ENCODE peak calls at places on chromosomes 3 and 15, in six cellular contexts. J is H9, F is fibroblast of lung, V is vagina, L is cardiac muscle cell, U is tibial nerve. K is an unnamed sample.

GRCh38 chr15:83475551-83475950 is 28.4 kb downstream of the SH3GL3 start:
- DNase-seq in F (peak), V (no peak), L (peak), J (no peak), U (no peak), K (no peak)

GRCh38 chr3:117887031-117887430 is 1147.6 kb downstream of the IGSF11 start:
- DNase-seq in J (no peak), U (no peak), L (no peak), V (no peak), F (no peak), K (no peak)

GRCh38 chr15:40594429-40594836 is 384 bp downstream of the KNL1 start:
- DNase-seq in V (no peak), J (peak), U (no peak), F (no peak), L (peak), K (peak)

GRCh38 chr3:132038198-132038825 is 3.5 kb upstream of the CPNE4 start:
- DNase-seq in U (no peak), L (peak), F (peak), J (no peak), V (no peak), K (no peak)

GRCh38 chr3:129627350-129628168 is 21.1 kb upstream of the PLXND1 start:
- DNase-seq in V (peak), L (peak), F (peak), J (peak), U (peak), K (peak)

GRCh38 chr3:63910873-63911272 is 1.3 kb downstream of the SCAANT1 start:
- DNase-seq in L (no peak), U (no peak), J (no peak), V (no peak), F (peak), K (no peak)

GRCh38 chr3:14795996-14796395 is 22.8 kb upstream of the FGD5 start:
- DNase-seq in J (no peak), U (no peak), V (no peak), F (no peak), L (no peak), K (no peak)

GRCh38 chr3:194300936-194301335 is 50.2 kb downstream of the CPN2 start:
- DNase-seq in F (no peak), L (no peak), V (no peak), U (no peak), J (no peak), K (no peak)

GRCh38 chr3:183158113-183158512 is 4.4 kb downstream of the LAMP3 start:
- DNase-seq in V (no peak), L (no peak), U (no peak), J (no peak), F (no peak), K (no peak)

GRCh38 chr3:155744091-155744625 is 713 bp downstream of the PLCH1 start:
- DNase-seq in U (no peak), J (peak), V (no peak), L (peak), F (no peak), K (no peak)

GRCh38 chr15:47870956-47871625 is 153.8 kb downstream of the SEMA6D start:
- DNase-seq in F (peak), L (peak), V (no peak), U (no peak), J (no peak), K (no peak)

GRCh38 chr3:114402852-114403251 is 109.0 kb downstream of the TIGIT start:
- DNase-seq in J (no peak), F (no peak), L (no peak), U (no peak), V (no peak), K (no peak)

GRCh38 chr3:57152761-57153160 is 12.4 kb downstream of the IL17RD start:
- DNase-seq in L (no peak), J (no peak), U (no peak), V (no peak), F (no peak), K (no peak)

GRCh38 chr15:37907136-37907535 is 27.3 kb upstream of the TMCO5A start:
- DNase-seq in J (no peak), F (peak), U (no peak), V (no peak), L (peak), K (no peak)

GRCh38 chr3:121064121-121064520 is 156.1 kb downstream of the STXBP5L start:
- DNase-seq in J (no peak), F (no peak), U (no peak), L (no peak), V (no peak), K (no peak)

GRCh38 chr3:65246561-65246960 is 558.8 kb upstream of the ADAMTS9 start:
- DNase-seq in V (no peak), J (no peak), L (no peak), U (no peak), F (no peak), K (no peak)

GRCh38 chr3:65251375-65251774 is 563.6 kb upstream of the ADAMTS9 start:
- DNase-seq in F (no peak), V (no peak), J (no peak), U (no peak), L (no peak), K (no peak)

DNA sequence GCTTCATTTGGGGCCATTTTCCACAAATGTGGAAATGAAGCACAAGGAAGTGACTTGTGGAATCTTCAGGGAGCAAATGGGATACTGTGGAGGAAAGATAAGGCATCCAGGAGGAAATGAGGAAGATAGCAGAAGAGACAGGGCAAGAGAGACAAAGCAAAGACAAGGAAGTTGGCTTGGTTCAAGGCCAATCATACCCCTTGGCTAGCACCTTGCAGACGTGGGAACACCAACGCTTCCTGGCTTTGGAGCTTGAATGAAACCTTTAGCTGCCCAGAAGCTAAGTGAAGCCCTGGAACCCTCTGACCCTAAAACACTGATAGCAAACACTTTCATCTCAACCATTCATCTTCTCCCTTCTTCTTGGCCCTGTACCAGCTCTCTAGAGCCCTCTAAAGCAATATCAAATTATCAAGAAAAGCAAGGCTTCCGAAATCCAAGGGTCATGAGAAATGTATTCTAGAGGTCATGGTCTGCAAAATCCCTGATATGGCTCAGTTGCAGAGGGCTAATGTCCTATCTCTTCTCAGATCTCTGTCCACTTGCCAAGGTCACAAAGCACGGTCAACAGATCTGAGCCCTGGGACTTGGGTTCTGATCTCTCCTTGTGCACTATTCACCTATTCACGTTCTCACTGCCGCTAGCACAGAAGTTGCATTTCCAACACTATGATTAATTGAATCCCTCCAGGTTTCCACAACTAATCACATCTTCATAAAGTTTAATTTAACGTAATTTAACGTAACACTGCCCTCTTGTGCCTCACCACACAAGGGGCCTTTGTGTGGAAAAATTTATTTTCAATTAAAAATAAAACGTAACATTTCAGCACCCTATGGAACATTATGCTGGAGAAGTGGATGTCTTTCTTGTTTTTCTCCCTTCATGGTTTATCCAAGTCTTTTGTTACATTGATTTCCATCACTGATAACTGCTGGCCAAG is 557.6 kb upstream of the ADAMTS9 start:
- DNase-seq in L (peak), V (no peak), F (peak), U (no peak), J (no peak), K (peak)
- TF ChIP-seq CTCF in L (peak), V (no peak), F (peak), U (peak), J (peak), K (peak)

GRCh38 chr3:13353936-13354542 is 66.1 kb downstream of the NUP210 start:
- DNase-seq in F (no peak), J (no peak), V (no peak), L (peak), U (no peak), K (no peak)
- TF ChIP-seq CTCF in F (no peak), J (peak), V (no peak), L (peak), U (no peak), K (no peak)

GRCh38 chr15:51497806-51498205 is 124.8 kb downstream of the DMXL2 start:
- DNase-seq in F (no peak), J (no peak), U (no peak), L (no peak), V (no peak), K (no peak)

GRCh38 chr15:51493892-51494291 is 128.7 kb downstream of the DMXL2 start:
- DNase-seq in U (no peak), L (peak), F (peak), J (no peak), V (no peak), K (no peak)

GRCh38 chr15:51503003-51503402 is 119.6 kb downstream of the DMXL2 start:
- DNase-seq in J (no peak), U (no peak), L (no peak), V (no peak), F (no peak), K (no peak)

GRCh38 chr15:51494411-51495314 is 127.9 kb downstream of the DMXL2 start:
- DNase-seq in L (peak), U (no peak), J (no peak), V (no peak), F (peak), K (no peak)

GRCh38 chr15:51499379-51499976 is 123.1 kb downstream of the DMXL2 start:
- DNase-seq in F (peak), L (peak), U (no peak), V (no peak), J (no peak), K (no peak)
- TF ChIP-seq CTCF in F (peak), L (peak), U (no peak), V (no peak), J (peak), K (no peak)

DNA sequence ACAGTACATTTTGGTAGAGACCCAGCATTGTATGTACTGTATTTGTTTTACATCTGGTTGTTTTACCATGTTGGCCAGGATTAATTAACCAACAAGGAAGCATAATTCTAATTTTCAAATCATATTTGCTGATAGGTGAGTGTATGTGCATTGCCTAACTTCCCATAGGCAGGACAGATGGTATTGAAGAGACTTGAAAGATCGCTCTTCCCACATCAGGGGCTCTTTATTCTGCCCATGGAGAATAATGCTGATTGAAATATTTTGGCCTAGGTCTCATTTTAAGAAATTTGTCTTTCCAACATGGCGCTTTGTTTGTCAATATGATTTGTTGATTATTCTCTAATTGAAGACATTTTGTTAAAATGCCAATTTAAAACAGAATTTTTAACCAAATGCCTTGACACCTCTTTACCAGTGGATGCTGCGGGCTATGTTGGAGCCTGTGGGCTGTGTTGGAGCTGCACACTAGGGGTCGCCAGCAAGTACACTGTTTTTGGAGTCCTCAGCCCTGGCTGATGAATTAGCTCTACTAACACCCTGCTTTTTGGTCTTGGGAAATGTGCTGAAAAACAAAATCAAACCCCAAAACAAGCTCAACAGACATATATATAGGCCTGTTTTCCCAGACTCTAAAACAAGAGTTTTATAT is 5.3 kb downstream of the P2RY12 start:
- DNase-seq in V (no peak), J (peak), L (peak), U (no peak), F (peak), K (no peak)
- TF ChIP-seq CTCF in V (no peak), J (peak), L (peak), U (peak), F (peak), K (no peak)

GRCh38 chr15:62360286-62360685 is 195.2 kb upstream of the C2CD4B start:
- DNase-seq in L (no peak), J (no peak), F (peak), V (no peak), U (no peak), K (no peak)
- TF ChIP-seq CTCF in L (no peak), J (no peak), F (no peak), V (no peak), U (no peak), K (no peak)

GRCh38 chr15:74799255-74799842 is 13.3 kb upstream of the LMAN1L start:
- DNase-seq in F (no peak), L (no peak), J (no peak), U (no peak), V (no peak), K (no peak)

GRCh38 chr15:74799843-74800558 is 12.6 kb upstream of the LMAN1L start:
- DNase-seq in J (peak), U (peak), V (no peak), L (peak), F (peak), K (peak)

GRCh38 chr15:74801311-74801997 is 11.2 kb upstream of the LMAN1L start:
- DNase-seq in F (no peak), U (no peak), J (no peak), L (no peak), V (no peak), K (no peak)

GRCh38 chr15:74802290-74802689 is 10.3 kb upstream of the LMAN1L start:
- DNase-seq in L (no peak), F (no peak), V (no peak), U (no peak), J (no peak), K (no peak)

GRCh38 chr15:74800559-74801094 is 12.0 kb upstream of the LMAN1L start:
- DNase-seq in V (no peak), J (no peak), L (no peak), F (no peak), U (no peak), K (no peak)
- TF ChIP-seq CTCF in V (no peak), J (no peak), L (no peak), F (no peak), U (no peak), K (no peak)

DNA sequence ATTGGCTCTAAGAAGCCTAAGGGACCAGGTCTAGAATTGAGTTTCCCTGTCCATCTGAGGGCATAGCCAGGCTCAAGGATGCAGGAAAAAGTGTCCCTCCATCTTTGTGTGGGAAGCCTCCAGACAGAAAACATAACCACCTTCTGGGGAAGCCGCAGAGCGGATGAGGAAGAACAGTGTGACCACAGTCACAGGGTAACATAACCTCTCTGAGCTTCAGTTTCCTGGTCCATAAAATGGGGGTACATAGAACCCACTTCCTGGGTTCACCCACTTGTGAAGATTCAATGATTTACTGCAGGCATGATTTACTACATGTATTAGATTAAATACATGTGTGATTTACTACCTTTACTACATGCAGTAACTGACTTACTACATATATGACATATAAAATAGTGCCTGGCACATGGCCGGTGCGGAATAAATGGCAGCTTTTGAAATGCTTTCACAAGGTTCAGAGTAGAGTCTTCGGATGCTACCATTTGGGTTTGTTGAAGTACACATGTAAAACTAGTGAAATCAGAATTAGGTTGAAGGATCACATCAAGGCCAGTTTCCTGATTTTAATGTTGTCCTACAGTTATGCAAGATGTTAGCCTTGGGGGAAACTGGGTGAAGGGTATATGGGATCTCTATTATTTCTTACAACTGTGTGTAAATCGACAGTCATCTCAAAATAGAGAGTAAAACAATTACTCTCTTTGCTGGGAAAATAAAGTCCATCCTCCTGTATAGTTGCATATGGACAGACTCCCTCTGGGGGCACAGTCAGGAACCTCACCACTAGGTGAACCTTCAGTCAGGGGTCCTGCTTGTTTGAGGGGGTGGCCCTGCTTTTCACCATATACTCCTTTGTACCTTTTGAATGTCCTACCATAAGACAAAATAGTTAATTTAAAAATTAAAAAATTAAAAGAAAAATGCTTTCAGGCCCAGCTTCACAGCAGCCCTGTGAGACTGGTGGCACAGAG is 86.0 kb downstream of the SEMA5B start:
- DNase-seq in V (no peak), U (no peak), J (no peak), L (no peak), F (no peak), K (no peak)
- TF ChIP-seq CTCF in V (no peak), U (no peak), J (peak), L (peak), F (peak), K (no peak)

DNA sequence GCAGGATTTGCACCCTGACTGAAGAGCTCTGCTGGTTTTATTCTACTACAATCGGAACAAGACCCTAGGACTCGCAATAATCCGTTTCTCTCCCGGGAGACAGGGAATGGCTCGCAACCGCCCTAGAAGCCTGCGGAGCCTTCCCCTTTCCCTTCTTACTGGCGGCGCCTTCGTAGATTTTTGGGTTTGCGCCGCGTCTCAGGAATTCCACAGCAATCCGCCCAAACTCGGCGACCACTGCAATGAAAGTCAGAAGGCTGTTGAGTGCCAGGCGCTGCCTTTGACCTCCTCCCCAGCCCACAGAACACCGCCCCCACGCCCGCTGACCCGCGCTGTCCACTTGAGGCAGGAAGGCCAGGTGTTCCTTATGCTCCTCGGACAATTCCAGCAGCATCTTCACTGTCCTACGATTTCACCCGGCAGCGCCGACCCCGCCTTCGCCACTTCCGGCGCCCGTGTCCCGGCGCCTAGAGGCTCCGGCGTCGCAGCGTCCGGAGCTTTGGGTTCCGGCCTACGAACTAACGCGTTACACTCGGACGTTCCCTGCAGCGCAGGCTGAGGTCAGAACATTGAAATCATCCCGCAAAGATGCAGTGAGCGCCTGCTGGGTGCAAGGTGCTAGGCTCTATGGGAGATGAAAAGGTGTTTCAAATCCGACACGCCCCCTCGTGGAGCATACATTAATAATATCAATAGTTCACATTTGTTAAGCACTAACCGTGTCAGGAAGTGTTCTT is at the start of gene COMMD2:
- DNase-seq in U (peak), L (peak), J (peak), V (no peak), F (peak), K (peak)
- TF ChIP-seq CTCF in U (peak), L (no peak), J (peak), V (peak), F (peak), K (peak)